ENCODE peak calls at places on chromosome 17, in five cellular contexts. C is AG04450, G is Peyer's patch, P is thyroid gland, W is spleen. U is an unnamed sample. For H3K27me3, the result is how much of the 10 kb centered on the place peaks cover.

GRCh38 chr17:32440722-32441121 is 3.6 kb upstream of the PSMD11 start:
- DNase-seq in P (no peak), W (no peak), C (no peak), G (no peak), U (no peak)

GRCh38 chr17:29614345-29615047 is 8.2 kb downstream of the CORO6 start:
- DNase-seq in G (no peak), P (no peak), C (no peak), W (peak), U (no peak)

GRCh38 chr17:40363480-40363838 is 1.1 kb downstream of the GJD3 start:
- DNase-seq in G (no peak), P (peak), C (no peak), W (peak), U (peak)

GRCh38 chr17:5209396-5209795 is 17.7 kb upstream of the ZNF594 start:
- DNase-seq in P (no peak), W (peak), C (no peak), G (no peak), U (no peak)

GRCh38 chr17:40534431-40535189 is 30.7 kb downstream of the CCR7 start:
- DNase-seq in W (peak), P (peak), C (no peak), G (no peak), U (peak)

GRCh38 chr17:79574108-79574507 is 36.7 kb downstream of the RBFOX3 start:
- DNase-seq in G (no peak), W (peak), P (no peak), C (no peak), U (peak)

GRCh38 chr17:614637-615546 is 99.7 kb downstream of the VPS53 start:
- DNase-seq in W (no peak), G (no peak), C (no peak), P (no peak), U (no peak)

GRCh38 chr17:81536299-81537290 is 8.4 kb downstream of the FSCN2 start:
- DNase-seq in G (peak), P (no peak), C (no peak), W (no peak), U (no peak)

GRCh38 chr17:7394452-7395191 is at the start of gene PLSCR3:
- DNase-seq in W (peak), C (peak), P (peak), G (peak), U (peak)

GRCh38 chr17:77372444-77373297 is 231.9 kb downstream of the SEC14L1 start:
- DNase-seq in W (peak), G (peak), P (peak), C (peak), U (peak)

GRCh38 chr17:37490638-37491614 is 1.2 kb downstream of the DUSP14 start:
- DNase-seq in W (no peak), C (no peak), G (no peak), P (peak), U (peak)

GRCh38 chr17:83148317-83149044 is 69.1 kb downstream of the METRNL start:
- DNase-seq in W (peak), P (no peak), G (no peak), C (no peak), U (peak)

GRCh38 chr17:63700528-63701441 is 860 bp upstream of the LIMD2 start:
- DNase-seq in P (peak), G (peak), C (no peak), W (peak), U (peak)

GRCh38 chr17:67998466-67998865 is 2.2 kb upstream of the C17orf58 start:
- DNase-seq in G (no peak), W (no peak), P (no peak), C (no peak), U (no peak)

GRCh38 chr17:6381052-6381451 is 53.9 kb downstream of the AIPL1 start:
- DNase-seq in G (no peak), C (no peak), P (no peak), W (no peak), U (no peak)

GRCh38 chr17:60583008-60583407 is 17.0 kb upstream of the PPM1D start:
- DNase-seq in P (no peak), G (no peak), W (no peak), C (no peak), U (no peak)

GRCh38 chr17:7496470-7497227 is 12.5 kb downstream of the POLR2A start:
- DNase-seq in P (no peak), C (no peak), G (no peak), W (no peak), U (no peak)

GRCh38 chr17:48645639-48646182 is 19.6 kb upstream of the HOXB9 start:
- DNase-seq in C (no peak), W (no peak), P (no peak), G (no peak), U (no peak)

GRCh38 chr17:48649741-48650140 is 23.6 kb upstream of the HOXB9 start:
- DNase-seq in G (no peak), P (no peak), W (no peak), C (no peak), U (no peak)

GRCh38 chr17:48646183-48647102 is 20.3 kb upstream of the HOXB9 start:
- DNase-seq in P (no peak), G (peak), W (no peak), C (no peak), U (no peak)

GRCh38 chr17:48647103-48647963 is 21.2 kb upstream of the HOXB9 start:
- DNase-seq in W (no peak), G (no peak), C (no peak), P (no peak), U (no peak)

GRCh38 chr17:48647964-48648245 is 21.7 kb upstream of the HOXB9 start:
- DNase-seq in G (no peak), W (no peak), C (no peak), P (no peak), U (no peak)
- H3K27me3 ChIP-seq in G (under half), W (half or more), C (half or more), P (under half), U (half or more)

GRCh38 chr17:15451681-15452080 is 15.7 kb downstream of the CDRT4 start:
- DNase-seq in W (no peak), P (no peak), G (no peak), C (no peak), U (no peak)
- H3K27me3 ChIP-seq in W (under half), P (under half), G (under half), C (under half), U (under half)

GRCh38 chr17:56557682-56558081 is 35.8 kb upstream of the NOG start:
- DNase-seq in W (no peak), G (no peak), P (no peak), C (no peak), U (no peak)
- H3K27me3 ChIP-seq in W (under half), G (under half), P (under half), C (under half), U (under half)

DNA sequence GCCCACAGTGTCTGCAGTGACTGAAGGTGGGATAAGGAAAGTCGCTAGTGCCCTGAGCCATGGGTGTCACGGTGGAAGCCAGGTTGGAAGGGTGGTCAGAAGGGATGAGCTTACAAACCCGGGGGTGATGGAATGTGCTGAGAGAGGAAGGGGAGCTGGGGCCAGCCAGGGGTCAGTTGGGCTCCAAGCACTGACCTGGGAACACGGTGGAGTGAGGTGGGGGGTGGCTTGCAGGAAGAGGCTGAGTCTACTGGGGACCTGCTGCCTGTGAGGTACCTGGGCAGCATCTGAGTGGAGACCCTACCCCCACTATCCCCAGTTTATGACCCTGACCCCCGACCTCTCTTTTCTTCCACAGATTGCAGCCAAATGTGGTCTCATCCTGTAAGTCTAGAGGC is 3.1 kb downstream of the TMEM92 start:
- DNase-seq in W (no peak), G (no peak), P (no peak), C (no peak), U (no peak)
- H3K27me3 ChIP-seq in W (under half), G (under half), P (under half), C (under half), U (under half)

DNA sequence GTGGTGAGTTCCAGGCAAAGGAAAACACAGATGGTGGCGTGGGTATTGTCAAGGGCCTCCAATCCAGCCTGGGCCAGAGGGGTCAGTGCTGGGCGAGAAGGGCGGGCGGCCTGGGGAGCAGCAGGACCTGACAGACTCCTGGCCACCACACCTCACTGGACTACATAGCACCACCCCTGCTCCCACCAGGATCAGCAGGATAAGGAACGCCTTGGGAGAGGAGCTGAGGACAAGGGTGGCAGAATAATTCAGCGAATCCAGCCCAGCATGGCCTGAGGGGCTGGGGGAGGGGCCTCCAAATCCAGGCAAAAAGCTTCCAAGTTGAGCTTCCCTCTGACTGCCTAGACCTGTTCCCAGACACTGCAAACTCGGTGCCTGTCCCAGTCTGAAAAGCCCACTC is 6.5 kb downstream of the DLX4 start:
- DNase-seq in P (no peak), C (no peak), W (no peak), G (no peak), U (no peak)
- H3K27me3 ChIP-seq in P (under half), C (half or more), W (under half), G (under half), U (half or more)

GRCh38 chr17:74475189-74475588 is 8.8 kb downstream of the CD300A start:
- DNase-seq in G (no peak), P (no peak), C (no peak), W (no peak), U (no peak)
- H3K27me3 ChIP-seq in G (under half), P (under half), C (under half), W (under half), U (under half)

GRCh38 chr17:3873862-3874261 is 19.0 kb downstream of the CAMKK1 start:
- DNase-seq in G (no peak), W (no peak), P (no peak), C (no peak), U (no peak)
- H3K27me3 ChIP-seq in G (under half), W (under half), P (under half), C (under half), U (under half)

U was measured in sigmoid colon.